ENCODE peak calls at places on chromosomes 7 and 10, in four cellular contexts. Q is stomach, K is ovary, C is A549. R is an unnamed sample.

GRCh38 chr10:93126484-93127052 is 52.9 kb downstream of the CYP26A1 start:
- DNase-seq in K (no peak), C (no peak), Q (no peak), R (no peak)

GRCh38 chr10:101716891-101717659 is 22.1 kb upstream of the FBXW4 start:
- DNase-seq in Q (no peak), K (no peak), C (no peak), R (no peak)

GRCh38 chr7:55249332-55249731 is 115.8 kb upstream of the LANCL2 start:
- DNase-seq in C (no peak), Q (no peak), K (no peak), R (no peak)

GRCh38 chr7:96297873-96298272 is 24.0 kb downstream of the SLC25A13 start:
- DNase-seq in C (no peak), Q (no peak), K (no peak), R (no peak)

GRCh38 chr7:134365341-134366054 is 48.8 kb upstream of the SLC35B4 start:
- DNase-seq in K (no peak), Q (no peak), C (peak), R (no peak)

GRCh38 chr7:16223963-16224707 is 197.2 kb downstream of the CRPPA start:
- DNase-seq in Q (no peak), C (no peak), K (no peak), R (no peak)

GRCh38 chr7:105638942-105639495 is 57.7 kb upstream of the EFCAB10 start:
- DNase-seq in C (no peak), K (no peak), Q (peak), R (no peak)

GRCh38 chr10:60464659-60465058 is 75.0 kb upstream of the ANK3 start:
- DNase-seq in C (no peak), K (no peak), Q (no peak), R (no peak)

GRCh38 chr10:94403034-94403822 is 887 bp downstream of the TBC1D12 start:
- DNase-seq in C (peak), Q (peak), K (peak), R (peak)

GRCh38 chr7:154769011-154769410 is 233.9 kb downstream of the PAXIP1 start:
- DNase-seq in C (no peak), K (no peak), Q (no peak), R (no peak)

GRCh38 chr7:13875496-13876074 is 113.9 kb downstream of the ETV1 start:
- DNase-seq in C (no peak), Q (no peak), K (no peak), R (no peak)
- H3K4me3 ChIP-seq in C (no peak), Q (no peak), K (no peak), R (no peak)

GRCh38 chr7:129607471-129608120 is 3.9 kb upstream of the NRF1 start:
- DNase-seq in K (no peak), C (peak), Q (no peak), R (no peak)

GRCh38 chr7:129606801-129607200 is 4.7 kb upstream of the NRF1 start:
- DNase-seq in C (no peak), K (no peak), Q (no peak), R (no peak)

GRCh38 chr7:129609666-129610065 is 1.9 kb upstream of the NRF1 start:
- DNase-seq in Q (no peak), K (no peak), C (no peak), R (no peak)

GRCh38 chr7:129605960-129606644 is 5.4 kb upstream of the NRF1 start:
- DNase-seq in K (no peak), Q (no peak), C (no peak), R (no peak)

GRCh38 chr7:129605038-129605437 is 6.5 kb upstream of the NRF1 start:
- DNase-seq in Q (no peak), K (no peak), C (no peak), R (no peak)
- TF ChIP-seq POLR2A in Q (no peak), K (no peak), C (no peak), R (no peak)

DNA sequence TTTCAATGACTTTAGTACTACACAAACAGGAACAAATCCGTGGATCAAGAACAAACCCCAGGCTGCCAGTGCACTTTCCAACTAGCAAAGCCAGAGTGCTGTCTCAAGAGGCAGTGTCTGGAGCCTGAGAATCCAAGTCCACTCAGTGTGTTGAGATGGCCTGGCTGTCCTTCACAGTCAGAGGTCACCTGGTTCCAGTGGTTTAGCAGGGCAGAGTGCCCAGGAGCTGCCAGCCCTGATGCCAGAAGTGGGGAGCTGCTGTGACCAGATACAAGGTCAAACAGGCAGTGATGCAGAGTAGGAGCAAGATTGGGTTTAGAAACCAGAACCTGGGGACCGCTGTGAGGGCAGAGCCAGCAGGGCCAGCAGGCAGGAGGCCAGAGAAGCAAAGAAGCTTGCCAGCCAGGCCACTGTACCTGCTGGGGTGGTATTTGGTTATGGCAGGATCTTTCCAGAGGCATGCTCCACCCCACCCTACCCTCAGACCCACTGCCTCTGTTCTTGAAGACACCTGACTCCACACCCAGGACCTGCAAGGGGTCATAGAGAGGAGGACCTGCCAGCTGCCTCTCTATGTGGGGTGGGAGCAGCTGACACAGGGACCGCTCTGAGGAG is 35.6 kb upstream of the C10orf90 start:
- DNase-seq in Q (no peak), C (no peak), K (no peak), R (no peak)
- H3K4me3 ChIP-seq in Q (no peak), C (no peak), K (no peak), R (no peak)

GRCh38 chr10:102731222-102731800 is 12.4 kb upstream of the WBP1L start:
- DNase-seq in K (no peak), Q (no peak), C (no peak), R (no peak)

GRCh38 chr10:102732661-102733060 is 11.1 kb upstream of the WBP1L start:
- DNase-seq in K (no peak), C (no peak), Q (no peak), R (no peak)

GRCh38 chr10:102740229-102740628 is 3.5 kb upstream of the WBP1L start:
- DNase-seq in C (no peak), Q (no peak), K (no peak), R (no peak)

GRCh38 chr10:102738692-102739121 is 5.0 kb upstream of the WBP1L start:
- DNase-seq in K (no peak), C (no peak), Q (no peak), R (no peak)

GRCh38 chr10:102735065-102735562 is 8.6 kb upstream of the WBP1L start:
- DNase-seq in C (no peak), K (no peak), Q (no peak), R (peak)
- TF ChIP-seq POLR2A in C (no peak), K (no peak), Q (no peak), R (no peak)

GRCh38 chr7:7136857-7137309 is 45.5 kb upstream of the C1GALT1 start:
- DNase-seq in K (no peak), C (no peak), Q (no peak), R (no peak)
- H3K4me3 ChIP-seq in K (no peak), C (no peak), Q (no peak), R (no peak)

DNA sequence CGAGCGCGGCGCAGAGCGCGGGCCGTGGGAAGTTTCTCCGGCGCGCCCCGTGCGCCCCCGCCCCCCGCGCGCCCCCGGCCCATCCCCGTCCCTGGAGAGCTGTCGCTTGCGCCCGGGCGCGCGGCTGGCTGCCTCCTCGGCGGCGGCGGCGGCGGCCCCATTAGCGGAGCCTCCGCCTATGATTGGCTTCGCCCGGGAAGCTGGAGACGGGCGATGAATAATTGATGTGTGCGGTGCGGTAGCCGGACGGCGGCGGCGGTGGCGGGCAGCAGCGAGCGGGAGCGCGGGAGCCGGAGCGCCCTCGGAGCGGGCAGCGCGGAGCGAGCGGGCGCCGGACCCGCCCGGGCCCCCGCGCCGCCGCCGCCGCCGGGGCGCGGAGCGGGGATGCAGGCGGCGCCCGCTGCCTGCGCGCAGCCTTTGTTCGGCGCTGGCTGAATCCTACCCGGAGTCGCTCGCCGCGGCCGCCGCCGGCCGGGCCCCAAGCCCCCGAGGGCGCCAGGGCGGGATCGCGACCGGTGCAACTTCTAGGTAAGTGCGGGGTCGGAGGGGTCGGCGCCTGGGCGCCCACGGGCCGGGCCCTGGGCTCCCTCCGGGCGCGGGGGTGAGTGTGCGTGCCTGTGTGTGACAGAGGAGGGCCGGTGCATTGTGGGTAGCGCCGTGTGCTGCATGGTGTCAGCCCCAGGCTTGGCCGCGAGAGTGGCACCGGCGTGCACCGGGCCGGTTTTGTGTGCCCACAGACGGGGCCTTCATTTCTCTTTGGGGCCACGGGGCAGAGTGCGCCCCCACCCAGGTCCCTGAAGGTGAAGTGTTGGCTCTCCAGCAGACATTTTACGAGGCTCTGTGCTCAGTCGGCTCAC is 103.8 kb upstream of the PPIF start:
- DNase-seq in K (no peak), Q (peak), C (no peak), R (no peak)
- TF ChIP-seq POLR2A in K (no peak), Q (no peak), C (no peak), R (no peak)